ENCODE peak calls at places on chromosomes 7 and 10, in five cellular contexts. M is DND-41; X is CD8-positive, alpha-beta T cell; B is sigmoid colon; G is brain microvascular endothelial cell. P is an unnamed sample.

GRCh38 chr7:87370660-87371180 is 25.3 kb downstream of the CROT start:
- DNase-seq in M (no peak), X (no peak), B (no peak), G (peak), P (no peak)

GRCh38 chr10:46299531-46300366 is 13.0 kb downstream of the ANTXRL start:
- DNase-seq in M (no peak), X (no peak), B (peak), G (no peak), P (no peak)

GRCh38 chr10:131656446-131656845 is 244.4 kb upstream of the PPP2R2D start:
- DNase-seq in M (no peak), X (no peak), B (peak), G (no peak), P (no peak)

GRCh38 chr7:64630496-64630895 is 35.4 kb upstream of the ZNF107 start:
- DNase-seq in M (peak), X (no peak), B (no peak), G (peak), P (no peak)

GRCh38 chr7:152751449-152752141 is 8.0 kb upstream of the ACTR3B start:
- DNase-seq in M (no peak), X (no peak), B (no peak), G (no peak), P (no peak)

GRCh38 chr7:157377436-157378124 is 40.8 kb downstream of the DNAJB6 start:
- DNase-seq in M (no peak), X (no peak), B (no peak), G (no peak), P (no peak)

GRCh38 chr7:116101709-116102108 is 71.1 kb upstream of the TFEC start:
- DNase-seq in M (no peak), X (no peak), B (no peak), G (no peak), P (no peak)

GRCh38 chr7:141585592-141586510 is 34.6 kb downstream of the AGK start:
- DNase-seq in M (no peak), X (no peak), B (no peak), G (peak), P (no peak)

GRCh38 chr7:55192718-55193117 is 172.4 kb upstream of the LANCL2 start:
- DNase-seq in M (no peak), X (no peak), B (no peak), G (peak), P (no peak)

GRCh38 chr7:140026935-140027334 is 35.8 kb downstream of the PARP12 start:
- DNase-seq in M (no peak), X (no peak), B (no peak), G (no peak), P (no peak)

GRCh38 chr7:69374036-69374420 is 224.2 kb upstream of the AUTS2 start:
- DNase-seq in M (no peak), X (no peak), B (no peak), G (no peak), P (no peak)

GRCh38 chr10:77678146-77678545 is 40.5 kb upstream of the KCNMA1 start:
- DNase-seq in M (no peak), X (no peak), B (no peak), G (no peak), P (no peak)

GRCh38 chr10:4249841-4250496 is 465.0 kb upstream of the KLF6 start:
- DNase-seq in M (no peak), X (no peak), B (no peak), G (no peak), P (no peak)

GRCh38 chr10:49300140-49300974 is 1.4 kb downstream of the C10orf71 start:
- DNase-seq in M (no peak), X (no peak), B (peak), G (no peak), P (no peak)

GRCh38 chr10:4344544-4344994 is 481.4 kb upstream of the AKR1E2 start:
- DNase-seq in M (no peak), X (no peak), B (peak), G (peak), P (peak)

GRCh38 chr7:132138817-132139216 is 437.5 kb downstream of the PLXNA4 start:
- DNase-seq in M (no peak), X (no peak), B (no peak), G (no peak), P (no peak)

GRCh38 chr7:132142006-132142405 is 434.3 kb downstream of the PLXNA4 start:
- DNase-seq in M (no peak), X (no peak), B (no peak), G (no peak), P (no peak)

GRCh38 chr7:132140341-132140740 is 435.9 kb downstream of the PLXNA4 start:
- DNase-seq in M (no peak), X (no peak), B (no peak), G (no peak), P (no peak)

GRCh38 chr7:132137681-132138080 is 438.6 kb downstream of the PLXNA4 start:
- DNase-seq in M (no peak), X (no peak), B (no peak), G (no peak), P (no peak)

DNA sequence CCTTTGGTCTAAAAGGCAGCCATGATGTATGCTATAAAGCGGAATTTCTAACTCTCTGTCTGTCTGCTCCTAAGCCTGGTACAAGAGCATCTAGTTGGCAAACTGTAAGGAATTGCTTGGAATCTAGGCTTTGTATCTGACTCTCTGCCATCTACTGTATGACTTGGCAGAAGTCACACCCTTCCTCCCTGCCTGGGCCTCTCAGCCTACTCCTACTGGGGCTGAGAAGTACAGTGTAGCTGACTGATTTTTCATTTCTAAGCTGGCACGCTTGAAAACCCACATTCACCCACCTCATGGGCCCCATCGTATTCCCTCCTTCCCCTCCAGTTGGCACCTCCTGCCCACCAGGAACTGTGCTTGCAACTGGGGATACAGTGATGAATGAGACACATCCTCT is 435.2 kb downstream of the PLXNA4 start:
- DNase-seq in M (no peak), X (no peak), B (no peak), G (no peak), P (no peak)
- H3K27ac ChIP-seq in M (no peak), X (no peak), B (no peak), G (no peak), P (peak)

GRCh38 chr7:128899392-128899791 is 11.1 kb downstream of the KCP start:
- DNase-seq in M (no peak), X (no peak), B (no peak), G (no peak), P (no peak)
- H3K27ac ChIP-seq in M (no peak), X (no peak), B (no peak), G (no peak), P (no peak)

DNA sequence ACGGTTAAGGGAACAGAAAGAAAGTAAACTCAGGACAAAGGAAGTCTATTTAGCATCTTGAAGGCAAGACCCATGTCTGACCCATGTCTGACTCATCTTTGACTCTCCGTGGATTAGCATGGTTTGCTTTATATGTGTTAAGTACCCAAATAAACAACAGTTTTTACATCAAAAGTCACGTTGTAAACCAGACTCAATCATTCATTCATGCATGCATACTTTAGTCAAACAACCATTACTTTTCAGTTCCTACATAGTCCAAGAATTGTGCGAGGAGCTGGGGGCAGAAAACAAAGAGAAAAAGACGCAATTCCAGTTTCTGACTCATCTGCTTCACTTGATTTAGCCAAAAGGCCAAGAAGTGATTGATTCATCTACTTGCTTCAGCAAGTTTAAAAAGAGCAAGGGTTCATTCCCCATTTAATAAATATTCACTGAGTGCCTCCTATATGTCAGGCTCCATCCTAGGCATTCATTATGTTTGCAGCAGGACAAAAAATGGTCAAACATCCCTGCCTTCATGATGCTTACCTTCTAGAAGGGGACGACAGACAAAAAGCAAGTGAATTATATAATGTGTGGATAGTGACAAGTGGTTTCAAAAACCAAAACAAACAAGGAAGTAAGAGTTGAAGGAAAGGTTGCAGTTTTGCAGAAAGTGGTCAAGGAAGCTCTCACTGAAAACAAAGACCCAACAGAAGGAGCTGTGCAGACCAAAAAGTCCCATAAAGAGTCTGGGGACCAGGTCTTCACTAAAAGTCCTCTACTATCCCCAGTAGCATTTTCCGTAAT is 116.2 kb downstream of the FAM107B start:
- DNase-seq in M (no peak), X (no peak), B (no peak), G (peak), P (no peak)
- H3K27ac ChIP-seq in M (no peak), X (no peak), B (no peak), G (peak), P (no peak)

GRCh38 chr10:80498833-80499671 is 38.6 kb upstream of the SH2D4B start:
- DNase-seq in M (no peak), X (no peak), B (peak), G (peak), P (no peak)

GRCh38 chr10:80500572-80501380 is 36.9 kb upstream of the SH2D4B start:
- DNase-seq in M (no peak), X (no peak), B (no peak), G (peak), P (no peak)

GRCh38 chr10:80498039-80498832 is 39.5 kb upstream of the SH2D4B start:
- DNase-seq in M (no peak), X (no peak), B (no peak), G (no peak), P (no peak)

GRCh38 chr10:80496555-80497172 is 41.0 kb upstream of the SH2D4B start:
- DNase-seq in M (no peak), X (no peak), B (no peak), G (no peak), P (no peak)

DNA sequence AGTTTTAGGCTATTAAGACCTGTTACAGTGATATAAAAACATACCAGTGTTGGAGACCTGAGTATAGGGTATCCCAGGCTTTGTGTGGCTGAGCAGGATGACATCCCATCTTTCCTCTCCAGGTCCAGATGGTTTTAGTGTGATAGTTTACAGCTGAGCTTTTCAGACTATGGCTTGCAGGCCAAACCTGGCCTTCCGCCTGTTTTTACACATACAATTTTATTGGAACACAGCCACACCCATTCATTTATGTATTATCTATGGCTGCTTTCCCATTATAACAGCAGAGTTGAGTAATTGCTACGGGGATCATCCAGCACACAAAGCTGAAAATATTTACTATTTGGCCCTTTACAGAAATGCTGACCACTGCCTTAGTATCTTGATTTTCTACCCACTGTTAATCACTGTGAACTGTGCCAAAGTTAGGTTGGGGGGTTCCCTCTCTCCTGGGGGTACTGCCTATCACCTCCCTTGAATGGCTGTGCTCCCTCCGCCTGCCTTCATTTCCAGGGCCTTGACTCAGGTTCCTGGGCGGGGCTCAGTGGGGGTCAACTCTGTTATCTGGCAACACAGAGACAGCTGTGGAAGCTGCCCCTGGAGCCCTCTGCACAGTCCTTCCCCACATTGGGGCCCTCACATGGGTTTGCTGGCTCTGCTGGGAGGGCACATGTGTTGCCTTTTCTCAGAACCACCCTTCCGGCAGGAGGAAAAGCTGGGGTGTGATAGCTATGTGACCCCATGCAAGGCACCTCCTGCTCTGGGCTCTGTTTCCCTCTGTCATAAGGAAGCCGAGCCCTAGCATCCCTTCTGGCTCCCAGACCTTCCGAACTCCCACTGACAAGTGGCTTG is 40.3 kb upstream of the SH2D4B start:
- DNase-seq in M (no peak), X (no peak), B (peak), G (peak), P (no peak)
- H3K27ac ChIP-seq in M (no peak), X (peak), B (peak), G (peak), P (peak)

GRCh38 chr7:1459512-1459892 is 232 bp upstream of the MICALL2 start:
- DNase-seq in M (peak), X (peak), B (peak), G (peak), P (peak)
- H3K27ac ChIP-seq in M (no peak), X (no peak), B (peak), G (peak), P (no peak)

DNA sequence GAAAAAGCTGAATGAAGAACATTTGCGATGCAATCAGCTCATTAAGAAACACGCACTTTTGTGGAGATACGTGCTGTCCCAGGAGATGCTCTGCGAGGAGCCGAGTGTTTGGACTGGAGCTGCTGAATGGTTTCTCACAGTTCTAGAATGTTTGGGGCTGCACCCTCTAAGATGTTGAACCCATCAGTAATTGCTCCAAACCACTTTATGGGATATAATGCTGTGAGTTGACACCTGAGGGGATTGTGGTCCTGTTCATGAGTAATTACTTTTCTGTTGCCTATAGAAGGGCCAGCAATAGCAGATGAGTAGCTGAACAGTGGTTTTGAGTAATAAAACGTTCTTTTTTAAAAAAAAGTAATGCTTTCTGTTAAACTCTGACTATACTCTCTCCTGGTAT is 63.1 kb downstream of the IKZF1 start:
- DNase-seq in M (no peak), X (no peak), B (no peak), G (no peak), P (no peak)
- H3K27ac ChIP-seq in M (peak), X (peak), B (no peak), G (no peak), P (no peak)

GRCh38 chr10:80259405-80259871 is 30.0 kb downstream of the MAT1A start:
- DNase-seq in M (no peak), X (no peak), B (no peak), G (no peak), P (no peak)
- H3K27ac ChIP-seq in M (no peak), X (no peak), B (no peak), G (no peak), P (no peak)

GRCh38 chr7:12422449-12423320 is 19.0 kb upstream of the VWDE start:
- DNase-seq in M (no peak), X (no peak), B (no peak), G (no peak), P (no peak)
- H3K27ac ChIP-seq in M (no peak), X (no peak), B (no peak), G (peak), P (no peak)

DNA sequence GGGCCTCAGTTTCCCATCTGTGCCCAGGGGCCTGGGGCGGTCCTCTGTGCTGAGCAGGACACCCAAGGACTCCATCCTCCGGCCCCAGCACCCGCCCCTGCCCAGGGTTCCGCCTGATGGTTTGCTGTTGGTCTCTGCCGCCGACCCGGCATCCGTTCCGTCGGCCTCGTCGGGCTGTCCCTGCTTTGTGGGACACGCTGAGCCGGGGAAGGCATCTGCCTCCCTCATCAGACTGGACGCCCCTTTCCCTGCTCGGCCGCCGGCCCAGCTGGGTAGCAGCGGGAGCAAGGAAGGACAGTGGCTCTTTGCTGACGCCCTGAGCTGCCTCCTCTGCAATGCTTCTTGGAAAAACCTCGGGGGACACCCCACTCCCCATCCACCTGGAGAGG is 39.5 kb downstream of the FAM20C start:
- DNase-seq in M (no peak), X (no peak), B (peak), G (no peak), P (no peak)
- H3K27ac ChIP-seq in M (no peak), X (no peak), B (peak), G (no peak), P (no peak)

GRCh38 chr7:41133700-41134099 is 569.2 kb downstream of the INHBA start:
- DNase-seq in M (no peak), X (no peak), B (no peak), G (no peak), P (peak)
- H3K27ac ChIP-seq in M (no peak), X (no peak), B (no peak), G (no peak), P (peak)